ENCODE peak calls at places on chromosomes 7 and 10, in four cellular contexts. R is NCI-H1092, W is T-helper 2 cell, P is NCI-H2081. T is an unnamed sample.

GRCh38 chr7:107890493-107890961 is 456 bp upstream of the DLD start:
- DNase-seq in R (peak; percentile 15), W (no peak), P (no peak), T (no peak)

GRCh38 chr7:5827755-5828154 is 46.3 kb upstream of the RNF216 start:
- DNase-seq in P (peak; percentile 1), W (peak; percentile 36), R (no peak), T (no peak)

GRCh38 chr10:12237265-12238220 is 41.6 kb downstream of the CDC123 start:
- DNase-seq in W (no peak), P (no peak), R (no peak), T (no peak)

GRCh38 chr7:69764681-69765080 is 166.4 kb downstream of the AUTS2 start:
- DNase-seq in R (no peak), W (no peak), P (no peak), T (no peak)

GRCh38 chr7:151743481-151743983 is 133.4 kb downstream of the PRKAG2 start:
- DNase-seq in P (no peak), R (no peak), W (no peak), T (no peak)

GRCh38 chr7:27992092-27992491 is 188.5 kb downstream of the JAZF1 start:
- DNase-seq in W (no peak), P (no peak), R (no peak), T (no peak)

GRCh38 chr7:91710896-91711295 is 169.6 kb downstream of the MTERF1 start:
- DNase-seq in W (no peak), P (no peak), R (no peak), T (no peak)

GRCh38 chr7:106485031-106485551 is 175.9 kb downstream of the CCDC71L start:
- DNase-seq in R (no peak), P (no peak), W (no peak), T (no peak)

GRCh38 chr7:67210567-67210966 is 213.9 kb downstream of the TYW1 start:
- DNase-seq in W (no peak), P (no peak), R (no peak), T (no peak)

GRCh38 chr7:149874644-149875028 is 867 bp downstream of the ATP6V0E2 start:
- DNase-seq in W (no peak), R (no peak), P (no peak), T (no peak)

GRCh38 chr10:30384791-30385201 is 35.7 kb upstream of the MTPAP start:
- DNase-seq in P (no peak), R (no peak), W (no peak), T (no peak)

GRCh38 chr7:111364413-111364812 is 197.9 kb downstream of the IMMP2L start:
- DNase-seq in P (no peak), R (no peak), W (no peak), T (no peak)

GRCh38 chr7:3056713-3057388 is 13.2 kb upstream of the CARD11 start:
- DNase-seq in W (no peak), R (peak; percentile 46), P (peak; percentile 54), T (no peak)

GRCh38 chr10:3850999-3851937 is 66.3 kb upstream of the KLF6 start:
- DNase-seq in R (no peak), P (no peak), W (no peak), T (no peak)

GRCh38 chr7:18806177-18806576 is 310.6 kb downstream of the HDAC9 start:
- DNase-seq in W (no peak), P (no peak), R (no peak), T (no peak)

GRCh38 chr7:93402944-93403343 is 170.8 kb downstream of the VPS50 start:
- DNase-seq in P (no peak), R (no peak), W (no peak), T (no peak)

GRCh38 chr10:58050575-58050974 is 217.1 kb downstream of the IPMK start:
- DNase-seq in R (no peak), W (no peak), P (no peak), T (no peak)

GRCh38 chr10:112585960-112586359 is 138.9 kb downstream of the VTI1A start:
- DNase-seq in W (no peak), R (no peak), P (no peak), T (no peak)

GRCh38 chr7:138784692-138785091 is 13.1 kb upstream of the TMEM213 start:
- DNase-seq in R (no peak), P (no peak), W (no peak), T (no peak)

GRCh38 chr7:100407285-100408180 is 21.0 kb downstream of the ZCWPW1 start:
- DNase-seq in P (peak; percentile 61), W (no peak), R (peak; percentile 23), T (no peak)

GRCh38 chr7:21999896-22000295 is 54.2 kb upstream of the CDCA7L start:
- DNase-seq in R (no peak), P (no peak), W (no peak), T (no peak)

GRCh38 chr7:150950496-150951180 is 27.5 kb downstream of the KCNH2 start:
- DNase-seq in R (no peak), P (no peak), W (no peak), T (no peak)

GRCh38 chr7:116566666-116567065 is 41.8 kb downstream of the CAV1 start:
- DNase-seq in R (no peak), P (no peak), W (no peak), T (no peak)

GRCh38 chr10:80414126-80414898 is 6.0 kb downstream of the PRXL2A start:
- DNase-seq in R (peak; percentile 18), P (no peak), W (no peak), T (no peak)

GRCh38 chr10:15088428-15089261 is at the start of gene ACBD7:
- DNase-seq in W (peak; percentile 73), P (peak; percentile 79), R (peak; percentile 76), T (peak; percentile 79)

GRCh38 chr10:36736311-36736710 is 389.1 kb upstream of the ANKRD30A start:
- DNase-seq in R (no peak), W (no peak), P (no peak), T (no peak)

GRCh38 chr10:103872137-103872933 is 17.0 kb upstream of the SH3PXD2A start:
- DNase-seq in R (no peak), W (no peak), P (no peak), T (no peak)

GRCh38 chr10:31031205-31031665 is 430 bp downstream of the ZNF438 start:
- DNase-seq in W (no peak), P (no peak), R (no peak), T (no peak)

GRCh38 chr10:74156919-74157289 is 5.9 kb downstream of the ADK start:
- DNase-seq in R (no peak), W (no peak), P (no peak), T (no peak)